ENCODE peak calls at places on chromosomes 5 and 9, in eight cellular contexts. Z is mucosa of gallbladder; P is activated gamma-delta T cell treated with Interleukin-2 at 50 U/mL for 16 hours; G is amniotic stem cell; X is astrocyte; F is stimulated activated CD4-positive, alpha-beta T cell treated with anti-CD3 and anti-CD28 coated beads, TNF-alpha, amount 100 ng/mL, for 24 hours; N is GM23338; U is gastrocnemius medialis. V is an unnamed sample.
A peak's percentile ranks its signal among the peaks of the same experiment; 100 is the strongest.

GRCh38 chr5:11292648-11293356 is 531.8 kb upstream of the DAP start:
- DNase-seq in Z (no peak), P (no peak), G (no peak), X (no peak), F (no peak), N (no peak), U (no peak), V (no peak)

GRCh38 chr9:136016882-136017812 is 56.0 kb upstream of the UBAC1 start:
- DNase-seq in Z (peak; percentile 51), P (no peak), G (no peak), X (no peak), F (no peak), N (no peak), U (no peak), V (peak; percentile 13)

GRCh38 chr5:90356612-90357011 is 52.9 kb downstream of the CETN3 start:
- DNase-seq in Z (no peak), P (no peak), G (no peak), X (peak; percentile 22), F (no peak), N (no peak), U (no peak), V (no peak)

GRCh38 chr5:122816726-122817125 is 28.7 kb upstream of the SNX24 start:
- DNase-seq in Z (no peak), P (no peak), G (no peak), X (no peak), F (no peak), N (peak; percentile 26), U (no peak), V (no peak)

GRCh38 chr5:180291943-180292831 is at the start of gene MAPK9:
- DNase-seq in Z (peak; percentile 80), P (peak; percentile 80), G (peak; percentile 62), X (peak; percentile 34), F (peak; percentile 63), N (peak; percentile 93), U (peak; percentile 69), V (peak; percentile 74)

GRCh38 chr5:179209359-179210150 is 135.7 kb downstream of the ADAMTS2 start:
- DNase-seq in Z (no peak), P (no peak), G (peak; percentile 11), X (peak; percentile 59), F (no peak), N (no peak), U (no peak), V (no peak)

GRCh38 chr5:38858839-38859238 is 13.0 kb downstream of the OSMR start:
- DNase-seq in Z (no peak), P (no peak), G (no peak), X (no peak), F (no peak), N (no peak), U (no peak), V (no peak)

GRCh38 chr9:134372621-134373267 is 46.5 kb downstream of the RXRA start:
- DNase-seq in Z (no peak), P (no peak), G (no peak), X (no peak), F (no peak), N (no peak), U (no peak), V (peak; percentile 53)

GRCh38 chr5:44536650-44537260 is 147.5 kb upstream of the FGF10 start:
- DNase-seq in Z (peak; percentile 12), P (no peak), G (no peak), X (no peak), F (no peak), N (peak; percentile 79), U (peak; percentile 3), V (peak; percentile 23)

GRCh38 chr9:107895524-107896001 is 406.0 kb upstream of the KLF4 start:
- DNase-seq in Z (no peak), P (no peak), G (peak; percentile 8), X (no peak), F (no peak), N (no peak), U (no peak), V (no peak)

GRCh38 chr9:132733133-132733815 is 63.0 kb downstream of the GTF3C4 start:
- DNase-seq in Z (no peak), P (no peak), G (no peak), X (peak; percentile 8), F (no peak), N (no peak), U (no peak), V (no peak)

GRCh38 chr9:125758986-125759811 is 12.0 kb downstream of the PBX3 start:
- DNase-seq in Z (no peak), P (no peak), G (no peak), X (no peak), F (no peak), N (peak; percentile 39), U (no peak), V (no peak)

GRCh38 chr9:127903557-127904475 is 4.4 kb upstream of the ST6GALNAC6 start:
- DNase-seq in Z (peak; percentile 70), P (peak; percentile 63), G (no peak), X (no peak), F (peak; percentile 59), N (peak; percentile 88), U (no peak), V (peak; percentile 80)

GRCh38 chr9:118281787-118282186 is 577.6 kb downstream of the TLR4 start:
- DNase-seq in Z (no peak), P (no peak), G (no peak), X (no peak), F (no peak), N (no peak), U (no peak), V (no peak)

GRCh38 chr9:95981741-95982390 is 106.4 kb downstream of the ERCC6L2 start:
- DNase-seq in Z (no peak), P (no peak), G (no peak), X (no peak), F (no peak), N (no peak), U (no peak), V (no peak)

GRCh38 chr5:56496581-56497063 is 263.5 kb upstream of the ANKRD55 start:
- DNase-seq in Z (no peak), P (no peak), G (no peak), X (no peak), F (no peak), N (no peak), U (no peak), V (no peak)

GRCh38 chr9:25557645-25558300 is 120.5 kb downstream of the TUSC1 start:
- DNase-seq in Z (no peak), P (no peak), G (no peak), X (no peak), F (no peak), N (no peak), U (no peak), V (no peak)

GRCh38 chr9:123225374-123225813 is 43.0 kb downstream of the STRBP start:
- DNase-seq in Z (peak; percentile 15), P (peak; percentile 24), G (peak; percentile 59), X (peak; percentile 63), F (peak; percentile 45), N (peak; percentile 90), U (no peak), V (no peak)

GRCh38 chr5:8233479-8233878 is 364.5 kb downstream of the MTRR start:
- DNase-seq in Z (no peak), P (no peak), G (no peak), X (no peak), F (no peak), N (no peak), U (no peak), V (no peak)

GRCh38 chr9:136572003-136572595 is 26.3 kb upstream of the NOTCH1 start:
- DNase-seq in Z (no peak), P (no peak), G (no peak), X (peak; percentile 70), F (no peak), N (peak; percentile 97), U (no peak), V (no peak)

GRCh38 chr9:12748016-12748415 is 26.8 kb upstream of the LURAP1L start:
- DNase-seq in Z (no peak), P (no peak), G (no peak), X (no peak), F (no peak), N (no peak), U (no peak), V (no peak)

GRCh38 chr5:140148508-140148907 is 22.8 kb downstream of the IGIP start:
- DNase-seq in Z (no peak), P (no peak), G (no peak), X (no peak), F (no peak), N (peak; percentile 89), U (no peak), V (peak; percentile 64)

GRCh38 chr5:76303917-76304316 is 99.2 kb upstream of the IQGAP2 start:
- DNase-seq in Z (peak; percentile 77), P (peak; percentile 16), G (no peak), X (no peak), F (no peak), N (no peak), U (no peak), V (no peak)

GRCh38 chr5:119417891-119418781 is 34.2 kb upstream of the HSD17B4 start:
- DNase-seq in Z (no peak), P (no peak), G (peak; percentile 50), X (peak; percentile 93), F (no peak), N (no peak), U (no peak), V (no peak)

GRCh38 chr5:158569534-158569933 is 530.2 kb downstream of the EBF1 start:
- DNase-seq in Z (no peak), P (no peak), G (no peak), X (no peak), F (no peak), N (peak; percentile 73), U (no peak), V (no peak)

GRCh38 chr5:126100767-126101166 is 322.4 kb upstream of the GRAMD2B start:
- DNase-seq in Z (no peak), P (no peak), G (no peak), X (no peak), F (no peak), N (peak; percentile 46), U (no peak), V (no peak)